ENCODE peak calls at places on chromosome 9, in ten cellular contexts. O is CD4-positive, alpha-beta memory T cell; H is HFF-Myc; P is NB4; M is heart left ventricle; V is Caco-2; K is sigmoid colon; Q is fibroblast of the aortic adventitia; S is A549; T is pancreas. E is an unnamed sample.

GRCh38 chr9:91164724-91165520 is 196.8 kb downstream of the AUH start:
- DNase-seq in K (peak), T (no peak), M (peak), H (peak), P (peak), O (peak), S (peak), Q (peak), V (peak), E (peak)

GRCh38 chr9:130940693-130941576 is 1.9 kb upstream of the FIBCD1 start:
- DNase-seq in O (peak), T (peak), S (peak), H (no peak), K (peak), Q (no peak), M (peak), V (peak), P (peak), E (peak)

GRCh38 chr9:82923410-82924242 is 139.3 kb downstream of the RASEF start:
- DNase-seq in T (no peak), P (no peak), H (no peak), S (no peak), O (no peak), M (no peak), K (no peak), Q (no peak), V (no peak), E (no peak)

GRCh38 chr9:133428579-133429215 is 6.5 kb downstream of the ADAMTS13 start:
- DNase-seq in S (peak), K (no peak), M (no peak), V (peak), H (no peak), P (no peak), Q (no peak), T (no peak), O (no peak), E (no peak)

GRCh38 chr9:72871685-72872084 is 81.2 kb downstream of the ALDH1A1 start:
- DNase-seq in K (no peak), T (no peak), Q (peak), S (peak), V (no peak), O (no peak), P (peak), H (no peak), M (no peak), E (peak)

GRCh38 chr9:859251-859650 is 17.8 kb downstream of the DMRT1 start:
- DNase-seq in T (no peak), Q (no peak), H (no peak), P (peak), V (no peak), S (no peak), O (no peak), K (no peak), M (no peak), E (no peak)

GRCh38 chr9:22446950-22447606 is 454 bp downstream of the DMRTA1 start:
- DNase-seq in Q (no peak), T (peak), K (peak), H (no peak), S (peak), O (peak), P (no peak), V (peak), M (peak), E (peak)

GRCh38 chr9:111232997-111233790 is 96.8 kb downstream of the OR2K2 start:
- DNase-seq in H (peak), S (no peak), M (no peak), P (no peak), K (no peak), Q (peak), O (no peak), V (no peak), T (no peak), E (no peak)

GRCh38 chr9:129027685-129028191 is 393 bp downstream of the SH3GLB2 start:
- DNase-seq in O (peak), V (peak), P (peak), K (peak), S (peak), Q (no peak), T (peak), M (no peak), H (no peak), E (peak)

GRCh38 chr9:28598396-28598795 is 1025.1 kb upstream of the C9orf72 start:
- DNase-seq in T (peak), M (no peak), Q (no peak), K (no peak), P (no peak), S (no peak), O (no peak), V (no peak), H (no peak), E (no peak)

GRCh38 chr9:134004131-134004873 is 12.2 kb upstream of the VAV2 start:
- DNase-seq in S (no peak), H (no peak), K (no peak), M (no peak), O (no peak), V (no peak), T (no peak), P (no peak), Q (no peak), E (no peak)

GRCh38 chr9:75664597-75664996 is 225.9 kb upstream of the PCSK5 start:
- DNase-seq in T (no peak), M (no peak), K (no peak), S (no peak), V (no peak), H (no peak), P (no peak), O (no peak), Q (no peak), E (no peak)

GRCh38 chr9:19049872-19050636 is 827 bp downstream of the RRAGA start:
- DNase-seq in P (peak), O (no peak), M (no peak), H (no peak), K (no peak), S (no peak), V (no peak), T (no peak), Q (peak), E (peak)

GRCh38 chr9:80899208-80899607 is 790.1 kb downstream of the TLE1 start:
- DNase-seq in K (no peak), Q (peak), T (no peak), V (no peak), M (no peak), P (no peak), S (no peak), H (no peak), O (no peak), E (peak)

GRCh38 chr9:131334568-131335105 is 45.1 kb downstream of the PLPP7 start:
- DNase-seq in Q (peak), S (no peak), M (peak), K (peak), O (no peak), P (no peak), H (no peak), T (no peak), V (peak), E (peak)

GRCh38 chr9:101758300-101758930 is 20.0 kb upstream of the GRIN3A start:
- DNase-seq in S (no peak), O (no peak), Q (no peak), V (no peak), T (no peak), K (no peak), M (no peak), H (no peak), P (no peak), E (no peak)

GRCh38 chr9:23426144-23426543 is 399.9 kb downstream of the ELAVL2 start:
- DNase-seq in K (no peak), P (no peak), V (no peak), Q (no peak), S (no peak), M (no peak), T (no peak), H (no peak), O (no peak), E (no peak)

GRCh38 chr9:124450241-124450924 is at the start of gene ADGRD2:
- DNase-seq in S (no peak), O (no peak), V (no peak), Q (peak), M (no peak), P (no peak), T (peak), H (no peak), K (no peak), E (peak)

GRCh38 chr9:130872912-130873503 is 23.6 kb downstream of the QRFP start:
- DNase-seq in Q (peak), P (no peak), M (peak), S (no peak), K (peak), T (peak), H (no peak), V (no peak), O (no peak), E (no peak)

GRCh38 chr9:3740690-3741419 is 215.1 kb upstream of the RFX3 start:
- DNase-seq in K (no peak), M (no peak), Q (no peak), O (no peak), P (no peak), H (no peak), T (no peak), V (no peak), S (no peak), E (no peak)

GRCh38 chr9:19409406-19410194 is 791 bp downstream of the ACER2 start:
- DNase-seq in Q (no peak), H (no peak), K (peak), S (peak), O (peak), T (peak), M (peak), V (peak), P (peak), E (peak)

GRCh38 chr9:106051573-106051972 is 357.2 kb downstream of the TMEM38B start:
- DNase-seq in S (no peak), Q (no peak), O (no peak), K (no peak), T (no peak), H (no peak), V (no peak), P (no peak), M (no peak), E (no peak)

GRCh38 chr9:128921881-128922763 is 1.3 kb downstream of the PHYHD1 start:
- DNase-seq in M (peak), S (no peak), Q (peak), T (peak), H (no peak), K (peak), V (no peak), O (no peak), P (no peak), E (peak)

GRCh38 chr9:114930063-114930812 is at the start of gene TNFSF8:
- DNase-seq in Q (no peak), O (peak), K (no peak), P (no peak), T (no peak), V (no peak), M (no peak), S (no peak), H (no peak), E (no peak)

GRCh38 chr9:113026200-113026599 is 14.2 kb upstream of the ZNF883 start:
- DNase-seq in T (no peak), V (no peak), Q (no peak), K (no peak), P (no peak), H (no peak), O (no peak), M (no peak), S (no peak), E (no peak)

GRCh38 chr9:479951-480350 is 265.3 kb downstream of the DOCK8 start:
- DNase-seq in M (no peak), P (no peak), Q (no peak), T (no peak), K (no peak), H (no peak), O (no peak), V (no peak), S (no peak), E (no peak)

GRCh38 chr9:95092321-95093072 is 225.0 kb downstream of the FANCC start:
- DNase-seq in H (no peak), S (no peak), O (no peak), T (no peak), M (no peak), P (peak), K (peak), V (no peak), Q (peak), E (peak)

GRCh38 chr9:69197687-69198086 is 23.6 kb downstream of the TJP2 start:
- DNase-seq in T (no peak), H (no peak), K (no peak), P (no peak), V (no peak), O (no peak), S (no peak), M (peak), Q (no peak), E (no peak)

GRCh38 chr9:123749580-123750202 is 180.2 kb downstream of the DENND1A start:
- DNase-seq in K (no peak), T (no peak), P (peak), H (no peak), Q (no peak), V (no peak), M (no peak), O (no peak), S (no peak), E (peak)

GRCh38 chr9:70478963-70479641 is 64.6 kb upstream of the KLF9 start:
- DNase-seq in M (no peak), T (peak), Q (peak), P (no peak), K (peak), S (no peak), H (no peak), O (no peak), V (no peak), E (peak)

GRCh38 chr9:35801328-35802128 is 10.1 kb downstream of the NPR2 start:
- DNase-seq in S (no peak), Q (no peak), T (no peak), P (no peak), K (no peak), V (peak), M (no peak), H (no peak), O (no peak), E (no peak)
- H3K4me3 ChIP-seq in S (no peak), Q (no peak), T (no peak), P (no peak), K (no peak), V (peak), M (no peak), H (no peak), O (no peak), E (no peak)

GRCh38 chr9:98998441-98999151 is 54.9 kb downstream of the COL15A1 start:
- DNase-seq in O (peak), K (peak), H (peak), Q (peak), P (peak), T (peak), V (peak), M (peak), S (peak), E (peak)

GRCh38 chr9:98997580-98997979 is 53.9 kb downstream of the COL15A1 start:
- DNase-seq in S (no peak), P (no peak), H (no peak), K (no peak), Q (peak), M (peak), V (no peak), O (no peak), T (no peak), E (peak)

GRCh38 chr9:99001892-99002291 is 58.2 kb downstream of the COL15A1 start:
- DNase-seq in Q (no peak), H (no peak), M (no peak), T (no peak), V (no peak), P (no peak), O (no peak), K (no peak), S (no peak), E (no peak)

GRCh38 chr9:99000480-99001395 is 57.0 kb downstream of the COL15A1 start:
- DNase-seq in V (no peak), Q (peak), P (peak), S (peak), O (peak), H (peak), K (no peak), T (no peak), M (no peak), E (peak)

GRCh38 chr9:98999152-98999525 is 55.4 kb downstream of the COL15A1 start:
- DNase-seq in Q (no peak), M (no peak), P (no peak), O (no peak), T (no peak), V (no peak), H (no peak), S (no peak), K (no peak), E (no peak)
- H3K4me3 ChIP-seq in Q (no peak), M (no peak), P (no peak), O (no peak), T (no peak), V (no peak), H (no peak), S (no peak), K (no peak), E (no peak)

GRCh38 chr9:120966005-120966369 is 39.4 kb upstream of the TRAF1 start:
- DNase-seq in V (no peak), P (no peak), O (no peak), T (no peak), M (no peak), S (no peak), Q (no peak), H (no peak), K (no peak), E (no peak)
- H3K4me3 ChIP-seq in V (no peak), P (no peak), O (no peak), T (no peak), M (no peak), S (no peak), Q (no peak), H (no peak), K (no peak), E (no peak)

GRCh38 chr9:98854206-98854756 is 46.8 kb downstream of the GALNT12 start:
- DNase-seq in O (no peak), H (no peak), T (no peak), M (no peak), K (no peak), S (no peak), Q (peak), V (no peak), P (no peak), E (peak)
- H3K4me3 ChIP-seq in O (no peak), H (no peak), T (no peak), M (no peak), K (no peak), S (no peak), Q (no peak), V (no peak), P (no peak), E (no peak)

GRCh38 chr9:137028281-137029057 is 432 bp upstream of the ABCA2 start:
- DNase-seq in S (peak), V (peak), Q (peak), P (peak), T (peak), H (no peak), O (peak), M (peak), K (no peak), E (peak)
- H3K4me3 ChIP-seq in S (peak), V (peak), Q (peak), P (peak), T (peak), H (peak), O (peak), M (peak), K (peak), E (peak)

DNA sequence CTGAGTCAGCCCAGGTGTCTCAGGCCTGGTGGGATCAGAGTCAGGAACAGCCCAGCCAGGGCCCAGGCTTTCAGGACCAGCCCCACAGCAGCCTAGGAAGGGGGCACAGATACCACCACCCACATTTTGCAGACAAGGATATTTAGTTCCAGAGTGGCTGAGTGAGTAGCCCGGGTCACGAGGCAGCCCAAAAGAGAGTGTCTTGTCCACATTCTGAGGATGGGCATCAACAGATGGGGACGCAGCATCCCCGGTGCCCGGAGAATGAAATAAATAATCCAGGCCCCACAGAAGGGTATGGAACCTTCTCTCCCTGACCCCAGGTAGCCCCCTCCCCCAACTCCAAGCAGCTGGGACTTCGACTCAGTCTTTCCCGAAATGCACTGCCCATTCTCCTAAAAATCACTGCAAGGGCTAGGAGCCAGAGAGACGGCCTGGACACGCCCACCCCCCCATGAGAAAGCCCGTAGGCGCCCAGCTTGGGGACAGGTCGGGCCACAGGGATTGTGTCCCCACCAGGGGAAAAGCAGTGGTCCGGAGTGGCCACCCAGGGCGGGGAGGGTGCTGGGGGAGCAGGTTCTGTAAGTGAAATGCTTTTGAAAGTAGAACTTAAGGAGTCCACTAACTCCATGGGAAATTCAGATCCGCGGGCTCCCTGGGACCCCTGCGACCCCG is 6.9 kb downstream of the LHX3 start:
- DNase-seq in M (no peak), P (no peak), K (no peak), V (no peak), Q (no peak), H (no peak), O (no peak), S (no peak), T (no peak), E (no peak)
- H3K4me3 ChIP-seq in M (no peak), P (no peak), K (no peak), V (peak), Q (no peak), H (no peak), O (no peak), S (peak), T (no peak), E (no peak)

E was measured in fibroblast of villous mesenchyme.